ENCODE peak calls at places on chromosomes 1 and 21, in nine cellular contexts. S is uterus, C is upper lobe of right lung, B is pancreas, K is fibroblast of lung, J is Peyer's patch, P is fibroblast of mammary gland, A is IMR-90, T is endodermal cell. W is an unnamed sample.
A peak's percentile ranks its signal among the peaks of the same experiment; 100 is the strongest.

GRCh38 chr1:202860744-202861419 is 28.1 kb downstream of the RABIF start:
- DNase-seq in K (peak; percentile 11), S (peak; percentile 33), T (peak; percentile 94), C (peak; percentile 83), B (peak; percentile 73), J (peak; percentile 88), A (peak; percentile 33), P (peak; percentile 24), W (peak; percentile 72)

GRCh38 chr1:56397811-56398231 is 181.5 kb downstream of the PLPP3 start:
- DNase-seq in T (no peak), P (peak; percentile 89), C (no peak), A (peak; percentile 30), B (no peak), S (no peak), J (no peak), K (peak; percentile 39), W (no peak)

GRCh38 chr21:38766987-38767722 is 38.6 kb upstream of the ETS2 start:
- DNase-seq in B (no peak), T (no peak), K (no peak), J (peak; percentile 77), P (no peak), S (no peak), C (peak; percentile 69), A (no peak), W (no peak)

GRCh38 chr1:201276891-201277290 is 6.4 kb upstream of the PKP1 start:
- DNase-seq in A (no peak), S (no peak), P (no peak), J (no peak), B (no peak), C (no peak), T (no peak), K (no peak), W (no peak)

GRCh38 chr21:31034378-31034777 is 3.9 kb downstream of the KRTAP19-8 start:
- DNase-seq in B (no peak), J (no peak), A (no peak), T (no peak), P (peak; percentile 0), K (no peak), C (no peak), S (no peak), W (no peak)

GRCh38 chr1:43878854-43879253 is 54.7 kb upstream of the ARTN start:
- DNase-seq in A (no peak), P (no peak), K (no peak), B (no peak), J (no peak), S (no peak), C (no peak), T (no peak), W (no peak)

GRCh38 chr1:24967555-24967954 is 37.5 kb upstream of the RUNX3 start:
- DNase-seq in P (no peak), A (no peak), J (no peak), S (no peak), B (no peak), T (no peak), C (no peak), K (no peak), W (no peak)

GRCh38 chr1:194252189-194252588 is 1065.8 kb upstream of the B3GALT2 start:
- DNase-seq in P (no peak), J (no peak), C (no peak), S (no peak), T (no peak), B (no peak), A (peak; percentile 88), K (peak; percentile 40), W (no peak)

GRCh38 chr1:2428490-2428889 is 16.1 kb upstream of the PEX10 start:
- DNase-seq in K (no peak), B (no peak), C (no peak), S (no peak), P (no peak), T (no peak), J (no peak), A (no peak), W (no peak)

GRCh38 chr1:209435654-209436566 is 147.6 kb upstream of the CAMK1G start:
- DNase-seq in B (peak; percentile 57), J (peak; percentile 58), K (peak; percentile 69), S (peak; percentile 76), T (peak; percentile 98), A (peak; percentile 77), P (peak; percentile 82), C (peak; percentile 76), W (peak; percentile 96)

GRCh38 chr1:229403573-229403972 is 30.3 kb downstream of the ACTA1 start:
- DNase-seq in J (no peak), C (peak; percentile 55), A (no peak), K (no peak), S (no peak), B (no peak), T (no peak), P (no peak), W (no peak)
- TF ChIP-seq CTCF in J (no peak), C (no peak), A (no peak), K (no peak), S (no peak), B (no peak), T (peak; percentile 61), P (no peak), W (peak; percentile 9)

GRCh38 chr1:8374812-8375211 is 56.9 kb downstream of the SLC45A1 start:
- DNase-seq in P (peak; percentile 67), C (no peak), T (peak; percentile 83), A (peak; percentile 56), J (no peak), K (peak; percentile 63), B (no peak), S (peak; percentile 21), W (no peak)
- TF ChIP-seq CTCF in P (peak; percentile 59), C (peak; percentile 27), T (peak; percentile 76), A (peak; percentile 47), J (peak; percentile 49), K (peak; percentile 56), B (no peak), S (no peak), W (peak; percentile 26)

GRCh38 chr1:36866168-36866814 is 168.0 kb downstream of the GRIK3 start:
- DNase-seq in A (no peak), K (no peak), P (no peak), J (no peak), S (no peak), T (no peak), B (no peak), C (no peak), W (no peak)

GRCh38 chr1:36863061-36863460 is 171.3 kb downstream of the GRIK3 start:
- DNase-seq in T (no peak), P (no peak), A (no peak), K (no peak), B (no peak), J (no peak), C (no peak), S (no peak), W (no peak)

GRCh38 chr1:36863500-36863899 is 170.8 kb downstream of the GRIK3 start:
- DNase-seq in J (no peak), B (no peak), A (no peak), C (no peak), P (no peak), T (no peak), K (no peak), S (no peak), W (no peak)

GRCh38 chr1:36865080-36865900 is 169.0 kb downstream of the GRIK3 start:
- DNase-seq in P (no peak), T (no peak), C (no peak), J (no peak), B (no peak), K (no peak), A (no peak), S (no peak), W (no peak)

DNA sequence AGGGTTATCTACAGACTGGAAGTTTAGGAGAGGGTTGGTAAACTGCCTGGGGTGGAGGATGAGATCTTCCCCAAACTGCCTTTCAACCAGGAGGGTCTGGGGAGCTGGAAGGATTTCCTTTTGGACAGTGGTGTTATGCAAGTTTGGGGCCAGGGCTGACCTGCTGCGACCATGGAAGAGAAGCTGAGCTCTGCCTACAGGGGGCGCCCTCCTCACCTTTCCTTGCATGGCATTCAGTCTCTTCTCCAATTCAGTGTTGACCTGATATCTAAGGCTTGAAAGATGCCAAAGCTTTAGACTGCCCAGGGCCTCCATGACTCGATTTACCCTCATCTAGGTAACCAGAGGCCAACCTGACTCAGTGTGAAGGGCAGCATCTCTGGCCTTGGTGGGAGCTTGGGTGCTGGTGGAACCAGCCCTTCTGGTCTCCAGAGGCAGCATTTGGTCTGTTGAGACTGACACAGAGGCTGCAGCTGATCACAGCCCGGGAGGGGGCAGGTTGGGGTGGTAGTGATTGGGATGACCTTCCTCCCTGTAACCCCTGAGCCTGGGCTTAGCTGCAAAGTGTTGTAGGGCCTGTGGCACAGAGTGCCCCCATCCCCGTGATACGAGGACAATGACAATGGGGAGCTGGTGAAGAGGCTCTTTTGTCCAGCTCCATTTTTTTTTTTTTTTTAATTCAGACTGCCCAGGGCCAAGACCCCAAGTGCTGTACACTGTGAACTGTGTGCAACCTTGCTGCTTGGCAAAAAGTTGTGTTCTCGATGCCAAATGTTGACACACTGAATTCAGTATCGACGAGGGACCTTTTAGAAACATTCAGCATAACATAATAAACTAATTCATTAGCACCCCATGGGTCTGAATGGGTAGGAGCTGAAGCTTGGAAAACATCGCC is 169.9 kb downstream of the GRIK3 start:
- DNase-seq in B (no peak), A (no peak), S (no peak), K (no peak), P (no peak), T (peak; percentile 89), J (no peak), C (no peak), W (peak; percentile 62)
- TF ChIP-seq CTCF in B (peak; percentile 7), A (no peak), S (no peak), K (peak; percentile 6), P (no peak), T (peak; percentile 91), J (no peak), C (peak; percentile 31), W (peak; percentile 73)

GRCh38 chr1:199282910-199283309 is 644.1 kb downstream of the PTPRC start:
- DNase-seq in S (no peak), P (no peak), J (no peak), K (no peak), T (no peak), C (no peak), A (peak; percentile 67), B (no peak), W (no peak)

GRCh38 chr1:199283814-199284213 is 645.0 kb downstream of the PTPRC start:
- DNase-seq in J (no peak), T (no peak), A (no peak), S (no peak), B (no peak), K (no peak), P (no peak), C (no peak), W (no peak)

GRCh38 chr1:199279107-199279506 is 640.3 kb downstream of the PTPRC start:
- DNase-seq in B (no peak), J (no peak), C (no peak), K (no peak), A (no peak), P (peak; percentile 23), S (no peak), T (no peak), W (no peak)

DNA sequence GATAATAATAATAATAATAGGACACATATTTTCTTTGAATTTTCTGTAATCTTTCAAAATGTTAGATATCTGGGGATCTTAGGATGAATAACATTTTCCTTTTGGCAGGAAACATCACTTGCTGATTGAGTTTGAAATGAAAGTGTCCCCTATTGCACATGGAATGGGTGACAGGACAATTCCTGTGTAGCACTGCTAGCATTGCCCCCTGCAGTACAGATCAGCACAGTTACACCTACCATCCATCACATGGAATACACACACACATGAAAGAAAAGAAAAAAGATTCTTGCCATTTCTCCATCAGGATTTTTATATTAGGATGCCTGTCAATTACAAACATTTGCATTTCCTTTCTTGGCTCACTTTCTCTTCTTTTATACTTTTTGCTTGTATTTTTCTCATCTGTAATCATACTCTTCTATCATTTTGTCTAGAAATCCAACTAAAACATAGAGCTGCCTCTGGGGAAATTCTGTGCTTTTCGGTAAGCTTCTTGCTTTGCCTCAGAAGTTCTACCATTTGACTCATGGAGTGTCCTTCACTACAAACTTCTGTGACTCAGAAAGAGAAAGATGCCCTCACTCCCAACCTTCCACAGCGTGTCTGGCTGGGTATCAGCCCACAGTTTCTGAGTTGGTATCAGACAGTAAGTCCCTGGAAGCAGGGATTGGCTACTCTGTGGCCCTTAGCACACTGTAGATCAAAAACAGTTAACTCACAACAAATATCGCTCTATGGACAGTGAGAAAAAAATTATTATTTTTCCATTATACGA is 641.2 kb downstream of the PTPRC start:
- DNase-seq in K (no peak), P (peak; percentile 46), J (no peak), C (no peak), T (no peak), S (no peak), A (peak; percentile 51), B (no peak), W (no peak)
- TF ChIP-seq CTCF in K (no peak), P (no peak), J (no peak), C (no peak), T (peak; percentile 40), S (no peak), A (no peak), B (no peak), W (no peak)

W was measured in glutamatergic neuron.